ENCODE peak calls at places on chromosomes 4 and X, in eight cellular contexts. Q is ovary; M is tibial nerve; R is CD4-positive, alpha-beta T cell; G is dorsolateral prefrontal cortex; L is AG10803; U is left lung; H is neural crest cell. X is an unnamed sample.

GRCh38 chrX:135424469-135424868 is 2.7 kb downstream of the SMIM10L2A start:
- DNase-seq in Q (peak), M (no peak), R (no peak), G (no peak), L (no peak), U (no peak), H (no peak), X (no peak)

GRCh38 chr4:74659576-74660411 is 134.5 kb downstream of the BTC start:
- DNase-seq in Q (no peak), M (no peak), R (no peak), G (no peak), L (peak), U (no peak), H (no peak), X (peak)

GRCh38 chrX:132171478-132171877 is 43.7 kb upstream of the FRMD7 start:
- DNase-seq in Q (no peak), M (no peak), R (no peak), G (no peak), L (no peak), U (no peak), H (no peak), X (no peak)

GRCh38 chr4:146520894-146521542 is 722 bp downstream of the SLC10A7 start:
- DNase-seq in Q (no peak), M (no peak), R (no peak), G (no peak), L (peak), U (no peak), H (no peak), X (peak)

GRCh38 chr4:137524642-137525384 is 7.5 kb downstream of the PCDH18 start:
- DNase-seq in Q (no peak), M (no peak), R (no peak), G (no peak), L (peak), U (no peak), H (no peak), X (peak)

GRCh38 chr4:106017975-106018374 is 122.7 kb downstream of the NPNT start:
- DNase-seq in Q (no peak), M (no peak), R (no peak), G (no peak), L (no peak), U (no peak), H (no peak), X (no peak)

GRCh38 chr4:80393246-80393969 is 57.9 kb downstream of the CFAP299 start:
- DNase-seq in Q (no peak), M (no peak), R (no peak), G (no peak), L (peak), U (no peak), H (no peak), X (peak)

GRCh38 chr4:74675673-74676279 is 118.5 kb downstream of the BTC start:
- DNase-seq in Q (no peak), M (no peak), R (no peak), G (no peak), L (peak), U (no peak), H (peak), X (peak)

GRCh38 chrX:71606536-71607216 is 11.6 kb downstream of the CXCR3 start:
- DNase-seq in Q (no peak), M (no peak), R (no peak), G (no peak), L (no peak), U (no peak), H (no peak), X (no peak)

GRCh38 chr4:142984871-142985585 is 138.9 kb upstream of the INPP4B start:
- DNase-seq in Q (no peak), M (no peak), R (no peak), G (no peak), L (peak), U (no peak), H (no peak), X (peak)

GRCh38 chrX:25523574-25523973 is 507.8 kb upstream of the ARX start:
- DNase-seq in Q (no peak), M (no peak), R (no peak), G (no peak), L (peak), U (no peak), H (peak), X (peak)

GRCh38 chr4:33914386-33914785 is 2329.9 kb downstream of the ARAP2 start:
- DNase-seq in Q (no peak), M (no peak), R (no peak), G (no peak), L (no peak), U (no peak), H (no peak), X (no peak)

GRCh38 chr4:95421869-95422268 is 126.9 kb downstream of the UNC5C start:
- DNase-seq in Q (no peak), M (no peak), R (no peak), G (no peak), L (no peak), U (no peak), H (no peak), X (no peak)

GRCh38 chr4:112083587-112084347 is 61.5 kb upstream of the FAM241A start:
- DNase-seq in Q (no peak), M (no peak), R (no peak), G (no peak), L (no peak), U (no peak), H (no peak), X (no peak)

GRCh38 chr4:56671373-56671772 is 9.7 kb downstream of the HOPX start:
- DNase-seq in Q (no peak), M (no peak), R (no peak), G (no peak), L (no peak), U (no peak), H (no peak), X (no peak)

GRCh38 chr4:125891597-125892258 is 577.0 kb downstream of the FAT4 start:
- DNase-seq in Q (no peak), M (no peak), R (no peak), G (no peak), L (peak), U (no peak), H (no peak), X (peak)

GRCh38 chr4:86934147-86934771 is 552 bp upstream of the AFF1 start:
- DNase-seq in Q (no peak), M (no peak), R (peak), G (no peak), L (no peak), U (no peak), H (no peak), X (peak)

GRCh38 chrX:9788908-9789307 is 2.7 kb downstream of the SHROOM2 start:
- DNase-seq in Q (peak), M (no peak), R (no peak), G (no peak), L (no peak), U (no peak), H (no peak), X (peak)

GRCh38 chrX:37785569-37785968 is 5.7 kb downstream of the CYBB start:
- DNase-seq in Q (no peak), M (no peak), R (no peak), G (no peak), L (no peak), U (no peak), H (no peak), X (no peak)

GRCh38 chr4:69025191-69025998 is 70.9 kb upstream of the UGT2B7 start:
- DNase-seq in Q (no peak), M (no peak), R (no peak), G (no peak), L (no peak), U (no peak), H (peak), X (peak)

GRCh38 chr4:113978561-113979156 is 788 bp downstream of the ARSJ start:
- DNase-seq in Q (peak), M (no peak), R (no peak), G (no peak), L (no peak), U (peak), H (no peak), X (no peak)

GRCh38 chr4:25862411-25863346 is at the start of gene SEL1L3:
- DNase-seq in Q (peak), M (no peak), R (no peak), G (no peak), L (no peak), U (peak), H (no peak), X (peak)

GRCh38 chr4:39621582-39621981 is 17.1 kb downstream of the SMIM14 start:
- DNase-seq in Q (peak), M (no peak), R (no peak), G (no peak), L (peak), U (no peak), H (no peak), X (peak)

GRCh38 chrX:70434352-70434866 is 10.2 kb upstream of the DLG3 start:
- DNase-seq in Q (peak), M (peak), R (no peak), G (peak), L (peak), U (peak), H (peak), X (peak)

GRCh38 chr4:159229164-159229563 is 126.3 kb downstream of the RAPGEF2 start:
- DNase-seq in Q (no peak), M (no peak), R (no peak), G (no peak), L (peak), U (no peak), H (no peak), X (peak)

GRCh38 chr4:1364217-1364616 is 17.2 kb downstream of the UVSSA start:
- DNase-seq in Q (no peak), M (no peak), R (no peak), G (no peak), L (no peak), U (peak), H (no peak), X (no peak)

GRCh38 chrX:84188320-84188834 is 378 bp upstream of the RPS6KA6 start:
- DNase-seq in Q (peak), M (no peak), R (no peak), G (peak), L (peak), U (peak), H (peak), X (peak)

GRCh38 chrX:54288277-54288676 is 69.6 kb downstream of the WNK3 start:
- DNase-seq in Q (no peak), M (no peak), R (no peak), G (no peak), L (peak), U (no peak), H (no peak), X (peak)

GRCh38 chr4:111174331-111174730 is 551.5 kb upstream of the PITX2 start:
- DNase-seq in Q (no peak), M (no peak), R (no peak), G (no peak), L (peak), U (no peak), H (no peak), X (no peak)

GRCh38 chr4:7280906-7281305 is 88.6 kb downstream of the SORCS2 start:
- DNase-seq in Q (no peak), M (no peak), R (no peak), G (no peak), L (peak), U (no peak), H (no peak), X (no peak)

GRCh38 chrX:2692221-2693122 is 1.4 kb downstream of the CD99 start:
- DNase-seq in Q (peak), M (no peak), R (no peak), G (no peak), L (peak), U (no peak), H (no peak), X (peak)

GRCh38 chr4:79073471-79073870 is 134.2 kb upstream of the PAQR3 start:
- DNase-seq in Q (no peak), M (no peak), R (no peak), G (no peak), L (no peak), U (no peak), H (no peak), X (no peak)

GRCh38 chr4:65798498-65799127 is 128.3 kb upstream of the EPHA5 start:
- DNase-seq in Q (no peak), M (no peak), R (no peak), G (no peak), L (no peak), U (no peak), H (no peak), X (peak)

GRCh38 chrX:23386726-23387125 is 52.1 kb downstream of the PTCHD1 start:
- DNase-seq in Q (no peak), M (no peak), R (no peak), G (no peak), L (no peak), U (no peak), H (no peak), X (no peak)

GRCh38 chr4:89285735-89286134 is 21.9 kb downstream of the GPRIN3 start:
- DNase-seq in Q (no peak), M (no peak), R (no peak), G (no peak), L (no peak), U (no peak), H (no peak), X (no peak)

GRCh38 chrX:119004920-119005524 is 30.6 kb downstream of the LONRF3 start:
- DNase-seq in Q (peak), M (peak), R (peak), G (peak), L (peak), U (peak), H (peak), X (peak)

GRCh38 chrX:154840856-154841255 is 6.4 kb upstream of the SMIM9 start:
- DNase-seq in Q (no peak), M (no peak), R (no peak), G (no peak), L (peak), U (no peak), H (no peak), X (peak)

GRCh38 chr4:95572304-95572991 is 23.7 kb upstream of the UNC5C start:
- DNase-seq in Q (no peak), M (peak), R (no peak), G (no peak), L (no peak), U (peak), H (no peak), X (peak)

GRCh38 chr4:164081801-164082200 is 587.3 kb downstream of the TMA16 start:
- DNase-seq in Q (no peak), M (no peak), R (no peak), G (no peak), L (no peak), U (no peak), H (no peak), X (no peak)

GRCh38 chr4:77820836-77821561 is 1.8 kb upstream of the CNOT6L start:
- DNase-seq in Q (no peak), M (no peak), R (no peak), G (no peak), L (peak), U (no peak), H (no peak), X (no peak)

GRCh38 chr4:77821775-77822174 is 2.6 kb upstream of the CNOT6L start:
- DNase-seq in Q (no peak), M (no peak), R (no peak), G (no peak), L (no peak), U (no peak), H (no peak), X (no peak)

GRCh38 chr4:77818667-77819408 is at the start of gene CNOT6L:
- DNase-seq in Q (peak), M (peak), R (peak), G (peak), L (peak), U (peak), H (peak), X (peak)

GRCh38 chr4:77819409-77819835 is 254 bp upstream of the CNOT6L start:
- DNase-seq in Q (no peak), M (peak), R (no peak), G (no peak), L (no peak), U (peak), H (no peak), X (peak)

DNA sequence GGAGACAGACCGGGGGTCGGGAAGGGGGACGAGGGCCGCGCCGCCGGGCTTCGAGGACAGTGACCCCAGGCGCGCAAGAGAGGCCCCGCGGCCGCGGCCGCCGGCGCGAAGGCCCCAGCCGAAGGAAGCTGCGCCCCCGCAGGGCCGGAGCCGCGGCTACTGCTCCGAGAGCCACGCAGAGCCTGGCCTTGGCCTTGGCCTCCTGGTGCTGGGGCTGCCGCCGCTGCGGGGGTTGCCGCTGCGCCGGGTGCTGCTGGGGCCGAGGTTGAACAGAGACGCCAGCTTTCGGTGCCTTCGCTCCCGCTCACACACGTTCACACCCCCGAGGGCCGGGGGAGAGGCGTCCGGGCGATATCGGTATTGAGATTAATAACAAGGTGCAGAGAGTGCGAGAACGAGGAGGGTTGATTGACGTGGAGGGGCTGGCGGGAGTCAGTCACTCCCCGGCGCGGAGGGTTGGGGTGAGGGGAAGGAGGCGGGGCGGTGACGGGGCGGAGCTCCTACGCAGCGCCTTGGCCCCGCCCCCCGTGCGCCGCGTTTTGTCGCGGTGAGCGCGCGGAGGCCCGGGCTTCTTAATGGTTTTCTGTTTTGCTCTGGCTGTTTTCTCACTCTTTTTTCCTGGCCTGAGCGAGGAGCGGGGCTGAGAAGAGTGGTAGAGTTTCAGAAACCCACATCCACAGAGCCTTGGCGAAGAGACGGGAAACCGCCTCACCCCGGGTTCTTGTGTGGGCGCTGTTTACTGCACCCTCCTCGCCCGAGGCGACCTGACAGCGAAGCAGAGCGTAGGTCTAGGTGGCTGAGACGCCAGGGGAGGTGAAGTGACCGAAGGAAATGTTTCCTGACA is 890 bp upstream of the CNOT6L start:
- DNase-seq in Q (peak), M (peak), R (peak), G (peak), L (peak), U (peak), H (peak), X (peak)
- TF ChIP-seq CTCF in Q (no peak), M (no peak), R (no peak), G (no peak), L (peak), U (no peak), H (no peak), X (no peak)

GRCh38 chrX:78708171-78708570 is 39.3 kb upstream of the LPAR4 start:
- DNase-seq in Q (no peak), M (no peak), R (no peak), G (no peak), L (peak), U (no peak), H (no peak), X (peak)
- TF ChIP-seq CTCF in Q (no peak), M (peak), R (no peak), G (peak), L (peak), U (peak), H (peak), X (peak)

DNA sequence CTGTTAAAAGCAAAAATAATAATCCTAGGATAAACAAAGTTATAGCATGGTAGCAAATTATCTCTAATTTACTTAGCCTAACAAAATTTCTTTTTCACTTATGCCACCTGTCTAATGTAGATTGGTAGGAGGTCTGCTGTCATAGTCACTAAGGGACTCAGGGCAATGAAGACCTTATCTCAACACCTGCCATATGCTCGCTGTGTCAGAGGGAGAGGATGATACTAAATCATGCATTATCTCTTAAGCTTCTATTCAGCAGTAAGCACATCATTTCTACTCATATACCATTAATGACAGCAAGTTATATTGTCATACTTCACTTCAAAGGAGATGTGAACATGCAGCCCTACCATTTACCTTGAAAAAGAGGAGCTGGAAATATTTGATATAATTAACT is 44.1 kb downstream of the AFM start:
- DNase-seq in Q (no peak), M (no peak), R (no peak), G (no peak), L (no peak), U (no peak), H (no peak), X (no peak)
- TF ChIP-seq CTCF in Q (no peak), M (no peak), R (no peak), G (no peak), L (no peak), U (no peak), H (no peak), X (no peak)

DNA sequence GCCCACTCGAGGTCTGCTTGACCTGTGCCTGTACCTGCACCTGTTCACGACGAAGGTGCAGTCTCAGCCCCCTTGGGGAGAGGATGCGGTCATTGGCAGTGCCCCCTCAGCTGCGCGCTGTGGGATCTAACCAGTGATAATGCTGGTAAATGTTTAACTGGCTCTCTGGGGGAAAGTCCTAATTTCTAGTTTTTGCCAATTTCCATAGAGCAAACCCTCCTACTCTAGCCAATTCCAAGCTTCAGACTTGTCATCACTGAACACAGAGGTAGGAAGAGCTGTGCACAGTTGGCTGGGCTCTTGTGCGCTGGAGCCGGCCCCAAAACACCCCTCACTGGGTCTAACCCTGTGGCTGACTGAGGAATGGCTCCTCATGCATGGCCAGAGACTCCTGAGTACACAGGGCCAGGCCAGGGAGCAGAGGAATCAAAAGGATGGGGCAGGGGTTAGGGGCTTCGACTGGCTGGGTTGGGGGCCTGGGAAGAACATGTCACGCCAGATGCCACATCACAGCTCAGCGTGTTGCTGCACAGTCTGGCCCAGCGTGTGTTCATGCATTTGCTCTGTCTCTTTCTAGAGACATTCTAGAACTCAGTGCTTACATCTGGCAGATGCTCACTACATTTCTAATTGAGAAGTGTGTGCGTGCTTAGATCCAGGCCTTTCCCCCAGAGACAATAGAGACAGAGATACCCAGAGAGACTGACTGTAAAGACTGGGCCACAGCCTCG is 270.8 kb downstream of the BCOR start:
- DNase-seq in Q (no peak), M (no peak), R (no peak), G (no peak), L (no peak), U (no peak), H (no peak), X (no peak)
- TF ChIP-seq CTCF in Q (no peak), M (no peak), R (no peak), G (no peak), L (no peak), U (no peak), H (no peak), X (no peak)

DNA sequence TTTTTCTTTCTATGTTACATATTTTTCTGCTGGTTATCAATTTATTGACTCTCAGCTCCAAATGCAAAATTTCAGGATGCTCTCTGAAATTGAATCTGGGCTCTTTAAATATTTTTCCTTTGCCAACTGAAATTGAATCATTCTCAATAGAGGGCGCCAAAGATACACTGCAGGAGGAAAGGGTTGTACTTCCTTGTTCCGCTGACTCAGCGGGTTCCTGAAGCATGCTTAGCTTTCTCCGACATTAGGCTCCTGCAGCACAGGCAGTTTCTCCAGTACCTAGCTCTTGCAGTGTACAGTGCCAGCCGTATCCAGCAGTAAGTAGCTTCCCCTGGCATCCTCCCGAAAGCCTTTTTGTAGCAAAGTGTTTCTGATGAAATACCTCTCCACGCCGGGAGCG is 28.8 kb upstream of the CFAP47 start:
- DNase-seq in Q (no peak), M (no peak), R (no peak), G (no peak), L (no peak), U (no peak), H (no peak), X (peak)
- TF ChIP-seq CTCF in Q (no peak), M (peak), R (no peak), G (peak), L (no peak), U (peak), H (peak), X (peak)

GRCh38 chr4:27861381-27861787 is 1000.7 kb downstream of the STIM2 start:
- DNase-seq in Q (no peak), M (no peak), R (no peak), G (no peak), L (peak), U (no peak), H (peak), X (peak)
- TF ChIP-seq CTCF in Q (no peak), M (peak), R (no peak), G (peak), L (peak), U (peak), H (peak), X (peak)